ENCODE peak calls at places on chromosomes 11 and 22, in five cellular contexts. E, O, V, G and Y are unnamed samples.

GRCh38 chr11:117026593-117027330 is 71.5 kb downstream of the SIK3 start:
- DNase-seq in V (peak; percentile 78), G (peak; percentile 87), O (no peak), E (no peak), Y (no peak)

GRCh38 chr11:125551835-125552342 is 17.4 kb upstream of the EI24 start:
- DNase-seq in V (no peak), O (no peak), G (no peak), E (no peak), Y (no peak)

GRCh38 chr11:129946965-129947364 is 51.6 kb upstream of the NFRKB start:
- DNase-seq in V (no peak), G (no peak), O (no peak), E (no peak), Y (no peak)

GRCh38 chr22:45207981-45208664 is 32.6 kb downstream of the KIAA0930 start:
- DNase-seq in V (peak; percentile 50), E (peak; percentile 25), O (no peak), G (peak; percentile 76), Y (no peak)

GRCh38 chr22:19853879-19854777 is 546 bp downstream of the GNB1L start:
- DNase-seq in E (no peak), O (no peak), V (no peak), G (no peak), Y (no peak)

GRCh38 chr11:73227571-73228211 is 9.6 kb downstream of the P2RY2 start:
- DNase-seq in V (no peak), E (peak; percentile 90), G (peak; percentile 98), O (no peak), Y (no peak)

GRCh38 chr11:66373261-66373660 is 1.7 kb upstream of the SLC29A2 start:
- DNase-seq in G (no peak), O (no peak), V (no peak), E (no peak), Y (no peak)

GRCh38 chr11:46898396-46899095 is 19.8 kb downstream of the LRP4 start:
- DNase-seq in G (peak; percentile 83), O (no peak), V (no peak), E (no peak), Y (no peak)

GRCh38 chr22:45163417-45164216 is at the start of gene NUP50:
- DNase-seq in E (peak; percentile 96), O (peak; percentile 93), G (peak; percentile 99), V (peak; percentile 96), Y (peak; percentile 98)

GRCh38 chr11:2366271-2366670 is 10.8 kb upstream of the CD81 start:
- DNase-seq in O (no peak), G (no peak), E (no peak), V (no peak), Y (no peak)

GRCh38 chr22:28986366-28986765 is 75.3 kb downstream of the C22orf31 start:
- DNase-seq in E (no peak), O (no peak), G (peak; percentile 68), V (peak; percentile 84), Y (no peak)

GRCh38 chr11:62999156-62999555 is 14.4 kb upstream of the SLC22A6 start:
- DNase-seq in O (no peak), V (no peak), E (no peak), G (no peak), Y (no peak)

GRCh38 chr22:38986629-38987028 is 4.5 kb downstream of the APOBEC3B start:
- DNase-seq in E (no peak), G (no peak), V (no peak), O (no peak), Y (no peak)

GRCh38 chr11:15810079-15810478 is 546.3 kb downstream of the SOX6 start:
- DNase-seq in V (no peak), E (no peak), G (no peak), O (no peak), Y (no peak)

GRCh38 chr11:15807827-15808226 is 548.5 kb downstream of the SOX6 start:
- DNase-seq in G (peak; percentile 56), E (no peak), O (no peak), V (no peak), Y (no peak)

GRCh38 chr11:15810581-15810980 is 545.8 kb downstream of the SOX6 start:
- DNase-seq in O (no peak), E (no peak), V (no peak), G (no peak), Y (no peak)

GRCh38 chr11:15805726-15806125 is 550.6 kb downstream of the SOX6 start:
- DNase-seq in O (no peak), V (no peak), E (no peak), G (no peak), Y (no peak)

DNA sequence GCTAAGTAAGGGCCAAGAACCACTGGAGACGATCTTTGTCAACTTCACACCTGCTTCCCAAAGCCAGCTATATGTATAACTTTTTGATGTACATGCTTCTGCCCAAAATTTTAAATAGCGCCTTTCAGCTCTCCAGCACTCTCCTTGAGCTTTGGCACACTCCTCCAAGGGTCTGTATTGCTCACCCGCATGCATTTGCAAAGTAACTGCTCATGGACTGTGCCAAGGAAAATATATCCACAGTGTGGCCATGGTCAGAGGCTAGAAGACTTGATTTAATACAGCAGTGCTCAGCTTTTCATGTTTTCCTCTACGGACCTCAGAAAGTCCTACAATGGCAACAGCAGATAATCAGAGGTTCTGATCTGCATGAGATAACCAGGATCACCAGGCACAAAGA is 550.1 kb downstream of the SOX6 start:
- DNase-seq in O (no peak), E (no peak), G (no peak), V (no peak), Y (no peak)
- H2BK12ac ChIP-seq in O (no peak overlapping the region), E (no peak overlapping the region), G (no peak overlapping the region), V (no peak overlapping the region), Y (no peak overlapping the region)

DNA sequence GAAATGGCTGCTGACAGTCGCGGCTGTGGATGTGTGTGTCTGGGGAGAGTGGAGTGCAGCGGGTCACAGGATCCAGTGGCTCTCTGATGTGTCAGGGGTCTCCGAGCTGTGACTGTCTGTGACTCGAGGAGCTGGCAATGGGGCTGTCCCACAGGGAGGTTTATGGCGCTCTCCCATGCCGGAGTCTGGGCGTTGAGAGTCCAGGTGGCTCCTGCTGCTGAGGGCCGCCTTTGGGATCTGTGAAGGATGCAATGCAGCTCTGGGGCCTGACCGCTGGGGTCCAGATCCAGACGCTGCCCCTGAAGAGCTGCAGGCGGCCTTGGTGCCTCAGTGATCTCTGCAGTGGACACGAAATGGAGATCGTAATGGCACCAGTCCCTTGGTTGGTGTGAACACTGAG is 155.3 kb downstream of the TBC1D22A start:
- DNase-seq in V (no peak), G (no peak), O (no peak), E (no peak), Y (no peak)
- H2BK12ac ChIP-seq in V (no peak overlapping the region), G (no peak overlapping the region), O (no peak overlapping the region), E (no peak overlapping the region), Y (no peak overlapping the region)

GRCh38 chr11:6568191-6568918 is 35.1 kb downstream of the RRP8 start:
- DNase-seq in E (peak; percentile 73), V (peak; percentile 40), O (no peak), G (no peak), Y (no peak)

GRCh38 chr11:6566704-6567370 is 36.6 kb downstream of the RRP8 start:
- DNase-seq in G (no peak), E (no peak), O (no peak), V (no peak), Y (no peak)

GRCh38 chr11:6565325-6565724 is 38.1 kb downstream of the RRP8 start:
- DNase-seq in V (no peak), O (no peak), G (no peak), E (no peak), Y (no peak)

GRCh38 chr11:6567371-6567745 is 36.1 kb downstream of the RRP8 start:
- DNase-seq in G (no peak), O (no peak), E (no peak), V (no peak), Y (no peak)

DNA sequence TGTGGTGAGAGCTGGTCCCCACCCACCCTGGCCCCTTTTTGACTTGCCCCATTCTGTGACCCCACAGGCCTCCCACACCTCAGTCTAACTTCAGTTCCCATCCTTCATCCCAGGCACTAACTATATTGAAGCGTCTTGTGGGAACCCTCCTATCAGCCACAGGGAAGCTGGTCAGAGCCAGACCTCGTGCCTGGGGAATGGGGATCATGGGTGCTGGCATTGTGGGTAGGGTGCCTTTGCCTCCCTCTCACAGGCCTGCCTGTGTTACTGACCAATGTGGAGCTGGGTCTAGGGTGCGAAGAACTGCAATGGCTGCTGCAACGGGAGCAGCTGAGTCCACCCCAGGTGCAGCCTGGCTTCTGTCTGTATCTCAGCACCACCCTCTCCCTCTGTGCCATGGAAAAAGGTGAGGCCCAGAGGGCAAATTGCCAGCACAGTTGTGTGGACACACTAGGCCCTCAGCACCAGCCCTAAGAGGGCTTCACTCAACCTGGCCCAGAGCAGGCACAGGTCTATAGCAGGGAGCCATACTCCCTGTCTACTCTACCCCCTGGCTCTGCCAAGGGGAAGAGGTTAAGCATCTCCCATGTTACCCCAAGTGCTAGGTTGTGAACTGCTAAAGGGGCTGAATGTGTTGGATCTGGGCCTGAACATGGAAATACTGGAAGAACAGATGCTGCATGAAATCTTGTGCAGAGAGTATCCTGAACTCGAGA is 37.3 kb downstream of the RRP8 start:
- DNase-seq in G (no peak), V (no peak), E (no peak), O (no peak), Y (no peak)
- H2BK12ac ChIP-seq in G (no peak overlapping the region), V (no peak overlapping the region), E (no peak overlapping the region), O (no peak overlapping the region), Y (no peak overlapping the region)

GRCh38 chr11:92346220-92346619 is 121.6 kb downstream of the FAT3 start:
- DNase-seq in O (no peak), V (no peak), E (no peak), G (no peak), Y (no peak)
- H2BK12ac ChIP-seq in O (no peak overlapping the region), V (no peak overlapping the region), E (no peak overlapping the region), G (no peak overlapping the region), Y (no peak overlapping the region)

GRCh38 chr11:12949456-12949855 is 59.7 kb upstream of the RASSF10 start:
- DNase-seq in O (no peak), G (peak; percentile 38), V (no peak), E (no peak), Y (no peak)

GRCh38 chr11:12950681-12951080 is 58.4 kb upstream of the RASSF10 start:
- DNase-seq in E (no peak), O (no peak), V (peak; percentile 8), G (peak; percentile 44), Y (no peak)

GRCh38 chr11:12952094-12952493 is 57.0 kb upstream of the RASSF10 start:
- DNase-seq in G (no peak), V (no peak), E (no peak), O (no peak), Y (no peak)

GRCh38 chr11:12951376-12951775 is 57.7 kb upstream of the RASSF10 start:
- DNase-seq in E (no peak), V (no peak), G (peak; percentile 33), O (no peak), Y (no peak)
- H2BK12ac ChIP-seq in E (no peak overlapping the region), V (no peak overlapping the region), G (no peak overlapping the region), O (no peak overlapping the region), Y (no peak overlapping the region)

GRCh38 chr22:26503758-26504157 is 8.5 kb downstream of the TFIP11 start:
- DNase-seq in V (no peak), O (no peak), G (no peak), E (no peak), Y (no peak)
- H2BK12ac ChIP-seq in V (no peak overlapping the region), O (no peak overlapping the region), G (no peak overlapping the region), E (no peak overlapping the region), Y (no peak overlapping the region)